ENCODE peak calls at places on chromosomes 7 and 10, in eight cellular contexts. V, A, Y, E, B, O, C and J are unnamed samples.
A peak's percentile ranks its signal among the peaks of the same experiment; 100 is the strongest.

GRCh38 chr7:70634610-70635068 is 497.3 kb upstream of the GALNT17 start:
- DNase-seq in V (no peak), A (no peak), Y (no peak), E (no peak), B (peak; percentile 87), O (no peak), C (peak; percentile 83), J (no peak)

GRCh38 chr7:51160411-51160810 is 156.2 kb downstream of the COBL start:
- DNase-seq in V (no peak), A (no peak), Y (no peak), E (no peak), B (no peak), O (no peak), C (no peak), J (no peak)

GRCh38 chr10:5291501-5292195 is 73.1 kb upstream of the UCN3 start:
- DNase-seq in V (peak; percentile 68), A (no peak), Y (no peak), E (peak; percentile 97), B (peak; percentile 77), O (peak; percentile 86), C (peak; percentile 8), J (peak; percentile 95)

GRCh38 chr10:43310872-43311271 is 44.0 kb upstream of the RASGEF1A start:
- DNase-seq in V (no peak), A (no peak), Y (no peak), E (no peak), B (no peak), O (no peak), C (no peak), J (no peak)

GRCh38 chr7:98830972-98831548 is 38.8 kb downstream of the TMEM130 start:
- DNase-seq in V (no peak), A (no peak), Y (no peak), E (no peak), B (no peak), O (no peak), C (no peak), J (no peak)

GRCh38 chr7:711967-712600 is 14.4 kb upstream of the DNAAF5 start:
- DNase-seq in V (no peak), A (no peak), Y (no peak), E (no peak), B (no peak), O (no peak), C (no peak), J (no peak)

GRCh38 chr10:6151087-6151977 is 51.4 kb upstream of the PFKFB3 start:
- DNase-seq in V (peak; percentile 45), A (peak; percentile 30), Y (no peak), E (peak; percentile 66), B (peak; percentile 65), O (peak; percentile 71), C (no peak), J (peak; percentile 76)

GRCh38 chr10:132744839-132745238 is 41.1 kb downstream of the NKX6-2 start:
- DNase-seq in V (no peak), A (no peak), Y (no peak), E (no peak), B (no peak), O (no peak), C (no peak), J (no peak)

GRCh38 chr10:6074489-6075301 is 12.5 kb upstream of the IL2RA start:
- DNase-seq in V (no peak), A (no peak), Y (no peak), E (no peak), B (peak; percentile 24), O (no peak), C (peak; percentile 41), J (peak; percentile 78)

GRCh38 chr10:125822878-125823662 is at the start of the genes BCCIP and UROS:
- DNase-seq in V (peak; percentile 93), A (peak; percentile 88), Y (peak; percentile 49), E (peak; percentile 93), B (peak; percentile 76), O (peak; percentile 86), C (peak; percentile 84), J (peak; percentile 92)

GRCh38 chr7:87128883-87129282 is 23.4 kb upstream of the DMTF1 start:
- DNase-seq in V (no peak), A (no peak), Y (no peak), E (no peak), B (no peak), O (no peak), C (no peak), J (no peak)

GRCh38 chr10:52642208-52642607 is 130.4 kb downstream of the MBL2 start:
- DNase-seq in V (no peak), A (no peak), Y (no peak), E (no peak), B (no peak), O (no peak), C (no peak), J (no peak)

GRCh38 chr10:113171662-113172061 is 221.6 kb downstream of the TCF7L2 start:
- DNase-seq in V (no peak), A (peak; percentile 86), Y (no peak), E (no peak), B (no peak), O (no peak), C (no peak), J (no peak)

GRCh38 chr7:157875230-157876179 is 538.7 kb downstream of the DNAJB6 start:
- DNase-seq in V (peak; percentile 28), A (peak; percentile 36), Y (no peak), E (peak; percentile 38), B (peak; percentile 58), O (no peak), C (no peak), J (no peak)

GRCh38 chr10:17240617-17241016 is 12.6 kb downstream of the VIM start:
- DNase-seq in V (no peak), A (no peak), Y (no peak), E (no peak), B (no peak), O (no peak), C (no peak), J (no peak)

GRCh38 chr7:100705341-100705752 is 574 bp upstream of the POP7 start:
- DNase-seq in V (peak; percentile 81), A (peak; percentile 90), Y (no peak), E (peak; percentile 71), B (peak; percentile 60), O (no peak), C (no peak), J (peak; percentile 71)

GRCh38 chr7:96308253-96308949 is 13.5 kb downstream of the SLC25A13 start:
- DNase-seq in V (no peak), A (peak; percentile 13), Y (no peak), E (no peak), B (no peak), O (no peak), C (no peak), J (no peak)

DNA sequence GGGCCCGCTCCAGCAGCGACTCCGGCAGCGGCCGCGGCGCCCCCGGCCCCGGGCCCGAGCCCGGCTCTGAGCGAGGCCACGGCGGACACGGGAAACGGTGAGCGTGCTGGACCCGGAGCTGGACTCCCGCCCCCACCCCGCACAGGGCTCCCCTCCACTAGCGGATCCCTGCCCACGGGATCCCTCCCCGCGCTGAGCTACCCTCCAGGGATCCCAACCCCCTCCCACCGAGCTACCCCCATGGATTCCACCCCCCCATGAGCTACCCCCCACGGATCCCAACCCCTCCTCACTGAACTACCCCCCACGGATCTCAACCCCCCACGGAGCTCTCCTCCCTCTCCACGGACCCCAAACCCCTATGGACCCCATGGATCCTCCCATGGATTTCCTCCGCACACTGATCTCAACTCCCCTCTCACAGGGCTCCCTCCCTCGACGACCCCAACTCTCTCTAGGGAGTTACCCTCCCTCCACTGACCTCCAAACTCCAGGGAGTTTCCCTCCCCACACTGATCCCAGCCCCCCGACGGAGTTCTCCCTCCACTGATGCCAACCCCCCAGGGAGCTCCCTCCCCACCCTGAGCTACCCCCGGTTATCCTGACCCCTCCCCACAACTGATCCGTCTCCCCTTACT is 20.6 kb upstream of the HSPB1 start:
- DNase-seq in V (no peak), A (no peak), Y (no peak), E (no peak), B (no peak), O (no peak), C (no peak), J (no peak)
- H3K4me3 ChIP-seq in V (peak overlapping the region; percentile 64), A (no peak overlapping the region), Y (peak overlapping the region; percentile 71), E (peak overlapping the region; percentile 78), B (peak overlapping the region; percentile 17), O (no peak overlapping the region), C (peak overlapping the region; percentile 53), J (peak overlapping the region; percentile 42)

GRCh38 chr10:69716711-69717560 is 84.8 kb upstream of the COL13A1 start:
- DNase-seq in V (peak; percentile 54), A (peak; percentile 62), Y (no peak), E (peak; percentile 58), B (peak; percentile 39), O (no peak), C (no peak), J (peak; percentile 46)
- TF ChIP-seq CTCF in V (peak; percentile 66), A (peak; percentile 75), Y (peak; percentile 65), E (peak; percentile 83), B (peak; percentile 90), O (no peak), C (peak; percentile 77), J (peak; percentile 79)

GRCh38 chr10:663466-663751 is 26.1 kb downstream of the DIP2C start:
- DNase-seq in V (no peak), A (no peak), Y (no peak), E (no peak), B (no peak), O (no peak), C (no peak), J (no peak)

GRCh38 chr10:664248-664647 is 25.2 kb downstream of the DIP2C start:
- DNase-seq in V (no peak), A (no peak), Y (no peak), E (no peak), B (no peak), O (no peak), C (no peak), J (no peak)

GRCh38 chr10:663844-664243 is 25.6 kb downstream of the DIP2C start:
- DNase-seq in V (no peak), A (no peak), Y (no peak), E (no peak), B (no peak), O (no peak), C (no peak), J (no peak)

GRCh38 chr10:665579-666091 is 23.8 kb downstream of the DIP2C start:
- DNase-seq in V (peak; percentile 58), A (peak; percentile 55), Y (no peak), E (no peak), B (no peak), O (no peak), C (peak; percentile 59), J (peak; percentile 90)

GRCh38 chr10:664893-665292 is 24.6 kb downstream of the DIP2C start:
- DNase-seq in V (no peak), A (no peak), Y (no peak), E (no peak), B (no peak), O (no peak), C (no peak), J (no peak)
- H3K4me3 ChIP-seq in V (no peak overlapping the region), A (peak overlapping the region; percentile 48), Y (peak overlapping the region; percentile 73), E (no peak overlapping the region), B (no peak overlapping the region), O (no peak overlapping the region), C (no peak overlapping the region), J (peak overlapping the region; percentile 52)

DNA sequence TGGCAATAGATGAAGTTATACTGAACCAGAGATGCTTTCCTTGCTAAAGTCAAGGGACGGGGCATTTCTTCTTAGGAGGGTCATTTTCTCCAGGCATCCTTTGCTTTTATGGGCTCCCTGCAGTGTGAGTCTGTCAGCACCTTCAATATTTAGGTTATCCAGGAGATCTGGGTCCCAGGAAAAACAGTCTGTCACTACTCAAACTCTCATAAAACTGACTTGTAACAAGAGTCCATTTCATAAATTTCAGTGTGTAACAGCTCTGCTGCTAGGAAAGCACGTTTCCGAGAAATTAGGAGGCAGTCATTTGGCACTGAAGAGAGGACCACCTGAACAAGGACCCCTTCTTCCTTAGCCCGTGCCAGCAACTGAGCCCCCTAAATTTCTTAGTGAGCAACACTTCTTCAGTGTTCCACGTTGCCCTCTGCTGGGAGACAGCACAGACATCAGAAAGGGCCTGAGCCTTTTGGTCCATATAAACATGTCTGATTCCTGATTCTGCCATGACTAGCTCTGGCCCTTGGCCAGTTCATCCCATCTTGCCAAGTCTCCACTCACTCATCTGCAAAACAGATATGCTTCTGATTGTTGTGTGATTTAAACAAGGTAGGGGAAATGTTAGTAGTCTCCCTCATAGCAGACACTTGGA is 7.2 kb downstream of the GCC1 start:
- DNase-seq in V (no peak), A (peak; percentile 46), Y (no peak), E (peak; percentile 43), B (peak; percentile 20), O (no peak), C (peak; percentile 18), J (peak; percentile 33)
- TF ChIP-seq CTCF in V (no peak), A (peak; percentile 46), Y (no peak), E (peak; percentile 25), B (peak; percentile 46), O (no peak), C (peak; percentile 47), J (peak; percentile 35)